ENCODE peak calls at places on chromosomes 11 and 22, in six cellular contexts. T is GM23248, Y is mammary epithelial cell, A is lower lobe of right lung, U is stomach, Q is prostate gland. E is an unnamed sample. For H3K36me3, the result is how much of the 10 kb centered on the place peaks cover.

GRCh38 chr11:17846852-17847453 is 112.4 kb downstream of the KCNC1 start:
- DNase-seq in T (peak), Q (no peak), A (no peak), Y (peak), U (no peak), E (peak)

GRCh38 chr11:103661991-103662390 is 374.4 kb upstream of the DDI1 start:
- DNase-seq in A (no peak), U (no peak), T (no peak), Q (no peak), Y (no peak), E (no peak)

GRCh38 chr11:107752954-107753822 is 41.3 kb upstream of the SLN start:
- DNase-seq in Q (no peak), U (no peak), Y (no peak), T (peak), A (no peak), E (no peak)

GRCh38 chr11:45599161-45599943 is 66.1 kb downstream of the CHST1 start:
- DNase-seq in Q (no peak), Y (no peak), U (no peak), T (no peak), A (no peak), E (no peak)

GRCh38 chr11:103541186-103541795 is 432.1 kb downstream of the DYNC2H1 start:
- DNase-seq in A (no peak), T (no peak), U (no peak), Y (peak), Q (no peak), E (no peak)

GRCh38 chr11:72812968-72813739 is 1.1 kb upstream of the ATG16L2 start:
- DNase-seq in Q (no peak), U (peak), Y (peak), T (peak), A (peak), E (peak)

GRCh38 chr11:45108070-45109064 is 38.1 kb upstream of the PRDM11 start:
- DNase-seq in A (no peak), Y (no peak), T (no peak), U (no peak), Q (no peak), E (no peak)

GRCh38 chr11:114211444-114212122 is 84.6 kb upstream of the NNMT start:
- DNase-seq in U (no peak), A (no peak), T (no peak), Q (no peak), Y (no peak), E (no peak)

GRCh38 chr11:131217313-131218297 is 152.8 kb upstream of the NTM start:
- DNase-seq in Y (no peak), T (peak), U (no peak), Q (no peak), A (no peak), E (no peak)

GRCh38 chr11:121023848-121024751 is at the start of gene TBCEL:
- DNase-seq in Y (peak), T (peak), A (peak), U (peak), Q (peak), E (peak)

GRCh38 chr11:78290293-78291176 is 101.8 kb downstream of the USP35 start:
- DNase-seq in A (no peak), T (peak), U (peak), Q (no peak), Y (peak), E (peak)

GRCh38 chr11:85875505-85875904 is 20.3 kb downstream of the CCDC83 start:
- DNase-seq in T (peak), Q (no peak), Y (peak), A (no peak), U (no peak), E (no peak)

GRCh38 chr11:69489746-69490365 is 8.4 kb downstream of the LINC01488 start:
- DNase-seq in Q (no peak), U (no peak), A (peak), Y (no peak), T (no peak), E (no peak)

GRCh38 chr22:45335021-45335818 is 25.5 kb downstream of the FAM118A start:
- DNase-seq in A (no peak), Y (peak), Q (peak), T (peak), U (no peak), E (no peak)

GRCh38 chr11:790721-791564 is 1.1 kb upstream of the CEND1 start:
- DNase-seq in T (peak), Q (no peak), Y (no peak), A (no peak), U (no peak), E (no peak)

GRCh38 chr11:126007263-126007662 is 55.4 kb downstream of the CDON start:
- DNase-seq in T (peak), A (no peak), U (no peak), Q (peak), Y (peak), E (peak)
- H3K4me3 ChIP-seq in T (no peak), A (no peak), U (no peak), Q (no peak), Y (no peak), E (no peak)

GRCh38 chr11:134196756-134197155 is 27.0 kb downstream of the NCAPD3 start:
- DNase-seq in A (no peak), Q (no peak), T (no peak), U (no peak), Y (no peak), E (no peak)
- H3K36me3 ChIP-seq in A (half or more), Q (under half), T (under half), U (half or more), Y (under half), E (under half)

GRCh38 chr22:24108073-24108472 is 73.2 kb upstream of the SUSD2 start:
- DNase-seq in U (no peak), Q (no peak), T (no peak), Y (no peak), A (no peak), E (no peak)
- H3K27ac ChIP-seq in U (peak), Q (peak), T (peak), Y (no peak), A (peak), E (no peak)

GRCh38 chr22:37231406-37232139 is 12.5 kb downstream of the RAC2 start:
- DNase-seq in Q (no peak), T (no peak), A (peak), U (no peak), Y (no peak), E (no peak)
- H3K4me3 ChIP-seq in Q (no peak), T (no peak), A (no peak), U (no peak), Y (no peak), E (no peak)

E was measured in brain microvascular endothelial cell.